ENCODE peak calls at places on chromosomes 12 and 14, in eight cellular contexts. One of them, this sample, is unnamed.
A peak's percentile ranks its signal among the peaks of the same experiment; 100 is the strongest.

GRCh38 chr12:104152691-104153241 is 14.8 kb upstream of the NFYB start:
- DNase-seq in sciatic nerve: no peak
- DNase-seq in small intestine: no peak
- DNase-seq in effector memory CD8-positive, alpha-beta T cell: no peak
- DNase-seq in T-helper 17 cell: no peak
- DNase-seq in activated B cell treated with CpG ODN at 0.5 μM for 24 hours: no peak
- DNase-seq in NCI-H510A treated with DMSO at 0.1 percent for 48 hours: no peak
- DNase-seq in brain microvascular endothelial cell: no peak
- DNase-seq in this sample: no peak

GRCh38 chr12:5447329-5447728 is 15.4 kb downstream of the NTF3 start:
- DNase-seq in sciatic nerve: no peak
- DNase-seq in T-helper 17 cell: no peak
- DNase-seq in brain microvascular endothelial cell: no peak
- DNase-seq in small intestine: no peak
- DNase-seq in effector memory CD8-positive, alpha-beta T cell: no peak
- DNase-seq in activated B cell treated with CpG ODN at 0.5 μM for 24 hours: no peak
- DNase-seq in NCI-H510A treated with DMSO at 0.1 percent for 48 hours: no peak
- DNase-seq in this sample: no peak

GRCh38 chr12:59372971-59373370 is 222.9 kb upstream of the SLC16A7 start:
- DNase-seq in effector memory CD8-positive, alpha-beta T cell: no peak
- DNase-seq in NCI-H510A treated with DMSO at 0.1 percent for 48 hours: no peak
- DNase-seq in activated B cell treated with CpG ODN at 0.5 μM for 24 hours: no peak
- DNase-seq in brain microvascular endothelial cell: peak; percentile 43
- DNase-seq in sciatic nerve: no peak
- DNase-seq in T-helper 17 cell: no peak
- DNase-seq in small intestine: no peak
- DNase-seq in this sample: no peak

GRCh38 chr14:96362071-96362964 is 823 bp downstream of the ATG2B start:
- DNase-seq in effector memory CD8-positive, alpha-beta T cell: peak; percentile 35
- DNase-seq in sciatic nerve: no peak
- DNase-seq in NCI-H510A treated with DMSO at 0.1 percent for 48 hours: peak; percentile 79
- DNase-seq in activated B cell treated with CpG ODN at 0.5 μM for 24 hours: no peak
- DNase-seq in small intestine: peak; percentile 90
- DNase-seq in brain microvascular endothelial cell: peak; percentile 12
- DNase-seq in T-helper 17 cell: peak; percentile 38
- DNase-seq in this sample: peak; percentile 19

GRCh38 chr12:93126069-93126474 is 197.0 kb upstream of the EEA1 start:
- DNase-seq in effector memory CD8-positive, alpha-beta T cell: no peak
- DNase-seq in T-helper 17 cell: no peak
- DNase-seq in activated B cell treated with CpG ODN at 0.5 μM for 24 hours: no peak
- DNase-seq in brain microvascular endothelial cell: no peak
- DNase-seq in sciatic nerve: no peak
- DNase-seq in NCI-H510A treated with DMSO at 0.1 percent for 48 hours: no peak
- DNase-seq in small intestine: no peak
- DNase-seq in this sample: no peak

GRCh38 chr14:22689186-22689585 is 45.0 kb upstream of the OR6J1 start:
- DNase-seq in NCI-H510A treated with DMSO at 0.1 percent for 48 hours: no peak
- DNase-seq in effector memory CD8-positive, alpha-beta T cell: no peak
- DNase-seq in activated B cell treated with CpG ODN at 0.5 μM for 24 hours: no peak
- DNase-seq in small intestine: peak; percentile 87
- DNase-seq in T-helper 17 cell: no peak
- DNase-seq in brain microvascular endothelial cell: peak; percentile 90
- DNase-seq in sciatic nerve: no peak
- DNase-seq in this sample: no peak

GRCh38 chr12:88493651-88494050 is 86.6 kb downstream of the KITLG start:
- DNase-seq in small intestine: no peak
- DNase-seq in brain microvascular endothelial cell: no peak
- DNase-seq in T-helper 17 cell: no peak
- DNase-seq in sciatic nerve: no peak
- DNase-seq in activated B cell treated with CpG ODN at 0.5 μM for 24 hours: no peak
- DNase-seq in effector memory CD8-positive, alpha-beta T cell: no peak
- DNase-seq in NCI-H510A treated with DMSO at 0.1 percent for 48 hours: no peak
- DNase-seq in this sample: no peak

GRCh38 chr14:95961481-95961880 is 77.7 kb upstream of the C14orf132 start:
- DNase-seq in brain microvascular endothelial cell: no peak
- DNase-seq in T-helper 17 cell: no peak
- DNase-seq in effector memory CD8-positive, alpha-beta T cell: no peak
- DNase-seq in NCI-H510A treated with DMSO at 0.1 percent for 48 hours: no peak
- DNase-seq in sciatic nerve: no peak
- DNase-seq in small intestine: no peak
- DNase-seq in activated B cell treated with CpG ODN at 0.5 μM for 24 hours: no peak
- DNase-seq in this sample: no peak

GRCh38 chr14:34203271-34203722 is 252.4 kb upstream of the EGLN3 start:
- DNase-seq in small intestine: no peak
- DNase-seq in NCI-H510A treated with DMSO at 0.1 percent for 48 hours: no peak
- DNase-seq in effector memory CD8-positive, alpha-beta T cell: no peak
- DNase-seq in activated B cell treated with CpG ODN at 0.5 μM for 24 hours: no peak
- DNase-seq in T-helper 17 cell: no peak
- DNase-seq in sciatic nerve: no peak
- DNase-seq in brain microvascular endothelial cell: no peak
- DNase-seq in this sample: no peak

GRCh38 chr12:114476159-114476558 is 70.2 kb upstream of the TBX5 start:
- DNase-seq in brain microvascular endothelial cell: no peak
- DNase-seq in small intestine: no peak
- DNase-seq in activated B cell treated with CpG ODN at 0.5 μM for 24 hours: no peak
- DNase-seq in sciatic nerve: no peak
- DNase-seq in T-helper 17 cell: no peak
- DNase-seq in effector memory CD8-positive, alpha-beta T cell: no peak
- DNase-seq in NCI-H510A treated with DMSO at 0.1 percent for 48 hours: peak; percentile 65
- DNase-seq in this sample: no peak

GRCh38 chr14:25308244-25308643 is 258.3 kb upstream of the STXBP6 start:
- DNase-seq in small intestine: peak; percentile 4
- DNase-seq in NCI-H510A treated with DMSO at 0.1 percent for 48 hours: no peak
- DNase-seq in T-helper 17 cell: no peak
- DNase-seq in brain microvascular endothelial cell: no peak
- DNase-seq in activated B cell treated with CpG ODN at 0.5 μM for 24 hours: no peak
- DNase-seq in effector memory CD8-positive, alpha-beta T cell: no peak
- DNase-seq in sciatic nerve: no peak
- DNase-seq in this sample: no peak

GRCh38 chr12:25992026-25992782 is 33.7 kb downstream of the RASSF8 start:
- DNase-seq in effector memory CD8-positive, alpha-beta T cell: no peak
- DNase-seq in T-helper 17 cell: no peak
- DNase-seq in small intestine: no peak
- DNase-seq in sciatic nerve: no peak
- DNase-seq in NCI-H510A treated with DMSO at 0.1 percent for 48 hours: peak; percentile 82
- DNase-seq in activated B cell treated with CpG ODN at 0.5 μM for 24 hours: no peak
- DNase-seq in brain microvascular endothelial cell: no peak
- DNase-seq in this sample: no peak

GRCh38 chr12:120367252-120367923 is 1.6 kb downstream of the MSI1 start:
- DNase-seq in NCI-H510A treated with DMSO at 0.1 percent for 48 hours: no peak
- DNase-seq in sciatic nerve: no peak
- DNase-seq in small intestine: peak; percentile 41
- DNase-seq in T-helper 17 cell: no peak
- DNase-seq in effector memory CD8-positive, alpha-beta T cell: no peak
- DNase-seq in activated B cell treated with CpG ODN at 0.5 μM for 24 hours: no peak
- DNase-seq in brain microvascular endothelial cell: no peak
- DNase-seq in this sample: no peak

GRCh38 chr12:42372154-42372791 is 46.3 kb downstream of the PPHLN1 start:
- DNase-seq in effector memory CD8-positive, alpha-beta T cell: peak; percentile 14
- DNase-seq in small intestine: peak; percentile 59
- DNase-seq in NCI-H510A treated with DMSO at 0.1 percent for 48 hours: peak; percentile 70
- DNase-seq in brain microvascular endothelial cell: peak; percentile 33
- DNase-seq in activated B cell treated with CpG ODN at 0.5 μM for 24 hours: no peak
- DNase-seq in sciatic nerve: no peak
- DNase-seq in T-helper 17 cell: no peak
- DNase-seq in this sample: peak; percentile 19